ENCODE peak calls at places on chromosomes 7 and 10, in four cellular contexts. E is left lung, S is tibial artery, R is GM20000. W is an unnamed sample.

GRCh38 chr7:151951672-151952338 is 4.4 kb upstream of the GALNTL5 start:
- DNase-seq in S (no peak), E (no peak), R (no peak), W (no peak)

GRCh38 chr10:72883861-72884260 is 9.7 kb upstream of the OIT3 start:
- DNase-seq in R (no peak), E (no peak), S (no peak), W (no peak)

GRCh38 chr7:836429-836828 is 4.2 kb downstream of the SUN1 start:
- DNase-seq in R (no peak), S (no peak), E (no peak), W (no peak)

GRCh38 chr10:100751211-100751933 is 6.0 kb downstream of the PAX2 start:
- DNase-seq in R (no peak), E (no peak), S (no peak), W (no peak)

GRCh38 chr7:54615545-54615944 is 73.4 kb downstream of the VSTM2A start:
- DNase-seq in E (no peak), S (no peak), R (no peak), W (no peak)

GRCh38 chr7:111839261-111839660 is 277.0 kb upstream of the IMMP2L start:
- DNase-seq in R (no peak), S (no peak), E (no peak), W (no peak)

GRCh38 chr7:92751902-92752901 is 84.2 kb downstream of the CDK6 start:
- DNase-seq in S (no peak), R (no peak), E (no peak), W (no peak)

GRCh38 chr10:68348265-68348741 is 15.6 kb upstream of the PBLD start:
- DNase-seq in S (no peak), E (no peak), R (peak; percentile 41), W (no peak)

GRCh38 chr7:44162179-44162578 is 21.0 kb upstream of the MYL7 start:
- DNase-seq in R (no peak), E (no peak), S (no peak), W (no peak)

GRCh38 chr10:113692271-113692670 is 12.6 kb downstream of the CASP7 start:
- DNase-seq in R (no peak), S (no peak), E (no peak), W (no peak)

GRCh38 chr10:17238445-17239275 is 10.6 kb downstream of the VIM start:
- DNase-seq in E (no peak), R (no peak), S (peak; percentile 51), W (no peak)

GRCh38 chr10:15084502-15084922 is 4.1 kb downstream of the ACBD7 start:
- DNase-seq in R (no peak), E (peak; percentile 58), S (peak; percentile 44), W (no peak)

GRCh38 chr7:104629393-104629792 is 301.0 kb downstream of the LHFPL3 start:
- DNase-seq in R (no peak), S (no peak), E (no peak), W (no peak)

GRCh38 chr10:83225781-83226180 is 913.5 kb upstream of the GHITM start:
- DNase-seq in E (no peak), S (no peak), R (no peak), W (no peak)

GRCh38 chr7:20542594-20542993 is 72.9 kb upstream of the ABCB5 start:
- DNase-seq in S (peak; percentile 57), R (no peak), E (no peak), W (no peak)

GRCh38 chr7:135236727-135237126 is 3.1 kb downstream of the STRA8 start:
- DNase-seq in S (no peak), E (no peak), R (peak; percentile 75), W (no peak)

GRCh38 chr7:54546081-54546985 is 4.2 kb downstream of the VSTM2A start:
- DNase-seq in S (no peak), E (no peak), R (peak; percentile 40), W (no peak)

GRCh38 chr10:119335671-119336353 is 128.4 kb downstream of the GRK5 start:
- DNase-seq in R (no peak), S (no peak), E (no peak), W (no peak)

GRCh38 chr10:96255569-96256335 is 15.6 kb downstream of the BLNK start:
- DNase-seq in R (no peak), S (no peak), E (no peak), W (no peak)

GRCh38 chr10:87844837-87845623 is 18.3 kb downstream of the KLLN start:
- DNase-seq in R (no peak), S (no peak), E (no peak), W (no peak)

GRCh38 chr7:114825423-114825951 is 96.4 kb upstream of the MDFIC start:
- DNase-seq in S (no peak), R (no peak), E (no peak), W (no peak)

GRCh38 chr7:31494421-31494820 is 19.5 kb upstream of the ITPRID1 start:
- DNase-seq in E (no peak), R (no peak), S (no peak), W (no peak)

GRCh38 chr7:31497501-31497900 is 16.4 kb upstream of the ITPRID1 start:
- DNase-seq in R (no peak), S (no peak), E (no peak), W (no peak)

GRCh38 chr7:31492086-31492485 is 21.8 kb upstream of the ITPRID1 start:
- DNase-seq in R (no peak), S (no peak), E (no peak), W (no peak)

GRCh38 chr7:31495653-31496052 is 18.2 kb upstream of the ITPRID1 start:
- DNase-seq in R (no peak), E (no peak), S (no peak), W (no peak)

DNA sequence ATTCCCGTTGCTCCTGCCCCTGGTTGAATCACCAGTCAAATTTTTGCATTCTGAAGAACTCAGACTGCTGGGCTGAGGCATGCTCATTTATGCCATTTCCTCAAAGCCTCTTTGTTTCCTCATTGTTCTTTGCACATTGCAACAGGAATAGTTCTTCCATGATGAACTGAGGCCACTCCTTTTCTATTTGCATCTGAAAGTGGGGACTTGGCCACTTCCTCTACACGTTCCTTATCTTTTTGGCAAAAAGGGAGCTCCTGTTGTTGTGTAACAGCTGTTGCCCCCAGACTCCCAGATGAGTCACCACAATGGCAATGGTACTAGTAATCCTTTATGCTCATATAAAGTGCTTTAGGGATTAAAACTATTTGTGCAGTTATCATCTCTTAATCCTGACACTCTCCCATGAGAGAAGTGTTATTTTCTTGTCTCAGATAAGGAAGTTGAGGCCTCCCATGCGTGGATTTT is 20.1 kb upstream of the ITPRID1 start:
- DNase-seq in S (no peak), E (no peak), R (no peak), W (no peak)
- TF ChIP-seq CTCF in S (no peak), E (no peak), R (no peak), W (no peak)

GRCh38 chr10:9685596-9685995 is 1332.1 kb upstream of the CELF2 start:
- DNase-seq in S (no peak), E (no peak), R (no peak), W (no peak)

GRCh38 chr10:9682812-9683211 is 1334.9 kb upstream of the CELF2 start:
- DNase-seq in S (no peak), R (no peak), E (no peak), W (no peak)

GRCh38 chr10:9684186-9684585 is 1333.5 kb upstream of the CELF2 start:
- DNase-seq in S (no peak), R (no peak), E (no peak), W (no peak)

GRCh38 chr10:9681655-9682054 is 1336.0 kb upstream of the CELF2 start:
- DNase-seq in S (no peak), E (no peak), R (no peak), W (no peak)
- TF ChIP-seq CTCF in S (no peak), E (no peak), R (no peak), W (no peak)

DNA sequence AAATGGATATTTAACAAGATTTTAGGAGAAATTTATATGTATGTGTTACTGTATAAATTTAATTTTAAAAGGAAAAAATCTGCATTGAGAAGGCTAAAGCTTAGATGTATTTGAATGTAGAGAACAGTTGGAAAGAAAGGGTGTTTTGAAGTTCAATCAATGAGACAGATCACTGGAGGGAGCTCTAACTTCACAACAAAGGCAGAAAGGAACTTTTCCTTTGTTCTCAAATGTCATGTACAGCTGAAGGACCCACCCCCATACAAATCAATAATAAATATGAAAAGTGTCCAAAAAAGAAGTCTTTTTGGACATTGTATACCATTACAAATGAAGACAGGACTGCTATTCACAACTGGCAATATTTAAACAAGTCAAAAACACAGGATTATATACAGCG is 403.4 kb downstream of the DNAJB9 start:
- DNase-seq in S (no peak), R (no peak), E (no peak), W (no peak)
- TF ChIP-seq CTCF in S (no peak), R (no peak), E (no peak), W (peak; percentile 67)

GRCh38 chr10:104308439-104308903 is 29.8 kb downstream of the ITPRIP start:
- DNase-seq in S (no peak), E (no peak), R (peak; percentile 77), W (no peak)
- TF ChIP-seq CTCF in S (no peak), E (no peak), R (no peak), W (no peak)

GRCh38 chr10:107485019-107485418 is 320.5 kb upstream of the SORCS1 start:
- DNase-seq in E (no peak), S (no peak), R (no peak), W (no peak)
- TF ChIP-seq CTCF in E (no peak), S (no peak), R (no peak), W (no peak)

DNA sequence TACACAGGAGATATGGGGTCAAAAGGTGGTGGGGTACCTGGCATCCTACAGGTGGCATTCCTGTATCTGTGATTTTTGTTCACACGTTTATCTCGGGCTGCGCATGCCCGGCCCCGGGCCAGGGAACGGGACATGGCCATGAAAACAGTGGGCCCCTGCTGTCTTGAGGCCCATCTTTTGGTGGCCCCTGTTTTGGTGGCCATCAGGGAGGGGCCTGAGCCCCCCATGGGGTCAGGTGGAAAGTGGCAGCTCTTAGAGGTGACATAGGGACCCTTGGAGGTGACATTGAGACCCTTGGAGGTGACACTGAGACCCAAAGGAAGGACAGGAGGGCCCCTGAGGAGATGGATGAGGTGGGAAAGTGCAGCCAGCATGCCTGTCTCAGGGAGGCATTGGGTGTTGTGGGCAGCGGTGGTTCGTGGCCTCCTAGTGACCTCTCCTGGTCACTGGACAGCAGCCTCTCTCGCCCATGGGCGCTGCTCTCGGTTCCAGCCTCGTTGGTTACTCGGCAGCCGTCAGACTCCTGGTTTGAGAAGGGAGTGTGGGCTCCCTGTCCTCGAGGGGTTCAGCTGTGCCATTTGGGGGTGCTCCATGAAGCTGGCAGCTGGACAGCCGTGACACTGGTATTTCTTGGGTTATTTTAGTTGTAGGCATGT is 39.9 kb downstream of the INPP5A start:
- DNase-seq in E (peak; percentile 34), R (no peak), S (no peak), W (no peak)
- TF ChIP-seq CTCF in E (no peak), R (no peak), S (peak; percentile 56), W (no peak)

DNA sequence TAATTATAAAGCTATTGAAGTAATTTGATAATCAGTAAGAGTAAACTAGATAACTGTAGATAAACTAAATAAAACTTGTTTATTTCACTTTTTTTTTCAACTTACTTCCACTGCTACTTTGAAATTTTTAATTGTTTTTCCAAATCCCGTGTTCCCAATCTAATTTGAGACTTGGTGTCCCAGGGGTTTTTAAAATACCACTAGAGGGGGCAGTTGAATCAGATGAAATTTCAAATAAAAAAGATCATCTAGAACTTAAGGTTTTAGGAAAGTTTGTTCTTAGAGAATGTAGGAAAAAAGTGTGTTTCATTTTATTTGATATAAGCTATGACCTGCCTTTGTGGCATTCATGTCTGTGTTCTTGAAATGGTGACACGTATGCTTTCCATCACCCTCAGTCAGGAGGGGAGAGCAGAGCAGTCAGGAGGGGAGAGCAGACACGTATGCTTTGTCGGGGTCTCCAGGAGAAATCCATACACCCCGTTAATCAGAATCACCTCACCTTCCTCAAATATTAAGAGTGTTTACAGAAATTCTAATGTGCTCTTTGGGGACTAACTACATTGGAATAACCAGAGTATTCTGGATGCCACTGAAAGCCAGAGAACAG is 49.9 kb downstream of the C10orf67 start:
- DNase-seq in S (no peak), R (no peak), E (no peak), W (no peak)
- TF ChIP-seq CTCF in S (no peak), R (peak; percentile 6), E (peak; percentile 22), W (peak; percentile 76)

GRCh38 chr10:541041-541440 is 148.4 kb downstream of the DIP2C start:
- DNase-seq in S (no peak), R (no peak), E (no peak), W (no peak)
- TF ChIP-seq CTCF in S (no peak), R (no peak), E (no peak), W (no peak)

W was measured in type B pancreatic cell.